ENCODE peak calls at places on chromosomes 3 and 15, in five cellular contexts. W is cardiac muscle cell, D is HCT116, N is AG04450, R is transverse colon. E is an unnamed sample.

GRCh38 chr15:39565851-39566250 is 15.0 kb upstream of the THBS1 start:
- DNase-seq in N (no peak), W (no peak), D (no peak), R (no peak), E (no peak)

GRCh38 chr3:144590854-144591253 is 619.2 kb downstream of the DIPK2A start:
- DNase-seq in D (no peak), R (no peak), N (peak; percentile 70), W (peak; percentile 75), E (no peak)

GRCh38 chr3:117473981-117474563 is 764.5 kb downstream of the TUSC7 start:
- DNase-seq in R (no peak), N (no peak), W (no peak), D (no peak), E (no peak)

GRCh38 chr3:126135398-126136076 is 44.8 kb downstream of the ALDH1L1 start:
- DNase-seq in D (no peak), R (peak; percentile 6), N (no peak), W (no peak), E (peak; percentile 38)

GRCh38 chr15:27059610-27060202 is 88.7 kb downstream of the GABRG3 start:
- DNase-seq in D (peak; percentile 0), N (no peak), R (no peak), W (peak; percentile 40), E (no peak)

GRCh38 chr3:105431171-105431570 is 64.5 kb downstream of the ALCAM start:
- DNase-seq in R (no peak), D (no peak), N (no peak), W (no peak), E (no peak)

GRCh38 chr3:12120374-12121140 is 38.2 kb downstream of the TIMP4 start:
- DNase-seq in R (no peak), N (no peak), W (no peak), D (no peak), E (no peak)

GRCh38 chr3:152709659-152710058 is 125.3 kb upstream of the P2RY1 start:
- DNase-seq in R (no peak), D (no peak), N (no peak), W (no peak), E (no peak)

GRCh38 chr3:60303160-60303559 is 948.1 kb downstream of the FHIT start:
- DNase-seq in W (peak; percentile 82), N (no peak), R (no peak), D (no peak), E (no peak)

GRCh38 chr3:174495928-174496327 is 363.2 kb upstream of the NAALADL2 start:
- DNase-seq in R (no peak), N (no peak), D (no peak), W (no peak), E (no peak)

GRCh38 chr3:172776049-172776717 is 25.7 kb downstream of the ECT2 start:
- DNase-seq in W (peak; percentile 18), R (no peak), N (no peak), D (no peak), E (no peak)

GRCh38 chr3:150721285-150722130 is 17.8 kb upstream of the ERICH6 start:
- DNase-seq in D (peak; percentile 45), W (peak; percentile 77), R (no peak), N (peak; percentile 36), E (no peak)

GRCh38 chr3:133124511-133124910 is 86.3 kb downstream of the TMEM108 start:
- DNase-seq in R (no peak), N (no peak), D (no peak), W (peak; percentile 39), E (no peak)

GRCh38 chr15:43187544-43188155 is 2.4 kb downstream of the CCNDBP1 start:
- DNase-seq in D (peak; percentile 24), N (peak; percentile 34), R (no peak), W (peak; percentile 72), E (no peak)

GRCh38 chr15:60982249-60982932 is 246.7 kb downstream of the RORA start:
- DNase-seq in N (no peak), W (no peak), R (no peak), D (no peak), E (no peak)

GRCh38 chr3:38031022-38031994 is 1.9 kb upstream of the PLCD1 start:
- DNase-seq in W (peak; percentile 10), R (peak; percentile 81), N (no peak), D (peak; percentile 31), E (peak; percentile 87)

GRCh38 chr15:82855286-82856092 is 46.1 kb downstream of the WHAMM start:
- DNase-seq in W (no peak), N (no peak), R (no peak), D (no peak), E (no peak)

GRCh38 chr15:41620536-41621199 is 39.5 kb upstream of the MGA start:
- DNase-seq in R (no peak), W (no peak), N (no peak), D (no peak), E (no peak)

GRCh38 chr15:51267714-51268105 is 70.7 kb downstream of the CYP19A1 start:
- DNase-seq in R (no peak), N (no peak), W (peak; percentile 5), D (no peak), E (peak; percentile 50)
- H3K4me3 ChIP-seq in R (peak overlapping the region; percentile 44), N (peak overlapping the region; percentile 57), W (peak overlapping the region; percentile 31), D (no peak overlapping the region), E (peak overlapping the region; percentile 46)

GRCh38 chr3:166283856-166284255 is 446.6 kb upstream of the BCHE start:
- DNase-seq in R (no peak), D (no peak), W (peak; percentile 78), N (peak; percentile 67), E (no peak)
- H3K27ac ChIP-seq in R (no peak overlapping the region), D (no peak overlapping the region), W (no peak overlapping the region), N (no peak overlapping the region), E (no peak overlapping the region)

GRCh38 chr3:31921833-31922232 is 59.2 kb downstream of the OSBPL10 start:
- DNase-seq in W (no peak), D (no peak), N (no peak), R (no peak), E (no peak)

GRCh38 chr3:31920310-31920709 is 60.8 kb downstream of the OSBPL10 start:
- DNase-seq in W (no peak), R (no peak), N (no peak), D (no peak), E (no peak)

GRCh38 chr3:31919528-31919927 is 61.5 kb downstream of the OSBPL10 start:
- DNase-seq in N (no peak), W (no peak), R (no peak), D (no peak), E (no peak)

GRCh38 chr3:31917303-31917903 is 63.7 kb downstream of the OSBPL10 start:
- DNase-seq in R (no peak), W (no peak), N (no peak), D (no peak), E (no peak)

GRCh38 chr3:31918179-31919165 is 62.6 kb downstream of the OSBPL10 start:
- DNase-seq in R (no peak), N (no peak), W (peak; percentile 20), D (no peak), E (no peak)
- H3K4me3 ChIP-seq in R (no peak overlapping the region), N (no peak overlapping the region), W (no peak overlapping the region), D (no peak overlapping the region), E (peak overlapping the region; percentile 22)

GRCh38 chr3:124751501-124751900 is 21.2 kb downstream of the UMPS start:
- DNase-seq in W (no peak), N (no peak), R (no peak), D (no peak), E (no peak)
- H3K27ac ChIP-seq in W (no peak overlapping the region), N (no peak overlapping the region), R (no peak overlapping the region), D (no peak overlapping the region), E (no peak overlapping the region)

GRCh38 chr15:68428431-68428940 is 3.5 kb downstream of the ITGA11 start:
- DNase-seq in D (no peak), W (no peak), R (no peak), N (no peak), E (no peak)

GRCh38 chr15:68431037-68431791 is 749 bp downstream of the ITGA11 start:
- DNase-seq in N (no peak), W (peak; percentile 33), D (no peak), R (no peak), E (no peak)

GRCh38 chr15:68431792-68432401 is at the start of gene ITGA11:
- DNase-seq in D (no peak), N (no peak), W (peak; percentile 67), R (peak; percentile 48), E (peak; percentile 72)

GRCh38 chr15:68429691-68430470 is 2.1 kb downstream of the ITGA11 start:
- DNase-seq in N (no peak), W (no peak), R (no peak), D (no peak), E (no peak)

GRCh38 chr15:68430471-68431036 is 1.4 kb downstream of the ITGA11 start:
- DNase-seq in R (no peak), N (no peak), D (no peak), W (no peak), E (no peak)
- H3K4me3 ChIP-seq in R (peak overlapping the region; percentile 39), N (peak overlapping the region; percentile 80), D (no peak overlapping the region), W (no peak overlapping the region), E (peak overlapping the region; percentile 52)

GRCh38 chr3:107117922-107118576 is 259.2 kb upstream of the CCDC54 start:
- DNase-seq in D (peak; percentile 59), R (no peak), N (peak; percentile 43), W (peak; percentile 90), E (no peak)
- H3K27ac ChIP-seq in D (no peak overlapping the region), R (no peak overlapping the region), N (no peak overlapping the region), W (no peak overlapping the region), E (no peak overlapping the region)

GRCh38 chr3:113834983-113835382 is 3.6 kb upstream of the GRAMD1C start:
- DNase-seq in R (no peak), W (no peak), D (no peak), N (no peak), E (no peak)

GRCh38 chr3:113838631-113839209 is at the start of gene GRAMD1C:
- DNase-seq in R (peak; percentile 89), N (peak; percentile 74), D (peak; percentile 82), W (peak; percentile 94), E (peak; percentile 93)

GRCh38 chr3:113844622-113845222 is 6.1 kb downstream of the GRAMD1C start:
- DNase-seq in D (no peak), R (no peak), N (no peak), W (peak; percentile 63), E (no peak)

DNA sequence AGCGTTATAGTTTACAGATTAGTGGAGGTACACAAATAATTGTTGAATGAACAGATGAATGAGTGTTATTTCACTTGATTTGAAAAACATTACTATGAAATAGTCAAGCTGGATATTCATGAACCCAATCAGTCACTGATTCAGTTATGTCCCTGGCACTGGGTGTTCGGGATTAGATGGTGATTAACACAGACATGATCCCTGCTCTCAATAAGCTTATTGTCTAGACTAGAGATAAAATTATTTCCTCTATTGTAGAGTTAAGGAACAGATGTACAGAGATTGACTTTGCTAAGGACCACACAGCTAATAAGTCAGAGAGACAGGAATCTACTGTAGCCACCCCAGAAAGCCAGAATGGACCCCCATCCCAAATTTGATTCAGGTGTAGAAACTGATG is 963 bp downstream of the GRAMD1C start:
- DNase-seq in D (no peak), N (no peak), W (no peak), R (no peak), E (no peak)
- H3K4me3 ChIP-seq in D (peak overlapping the region; percentile 74), N (peak overlapping the region; percentile 77), W (no peak overlapping the region), R (no peak overlapping the region), E (peak overlapping the region; percentile 64)